ENCODE peak calls at places on chromosomes 2 and 18, in eight cellular contexts. I, C, A, P, Z, M, Y and G are unnamed samples.

GRCh38 chr2:136008205-136008865 is 22.9 kb upstream of the DARS1 start:
- DNase-seq in A (no peak), Y (no peak), M (no peak), P (no peak), C (no peak), I (no peak), Z (no peak), G (no peak)

GRCh38 chr2:54503192-54503591 is 47.1 kb downstream of the SPTBN1 start:
- DNase-seq in I (peak; percentile 84), Z (peak; percentile 33), M (peak; percentile 80), C (peak; percentile 75), A (peak; percentile 24), P (peak; percentile 43), Y (peak; percentile 52), G (no peak)

GRCh38 chr2:160721089-160722040 is 227.8 kb upstream of the RBMS1 start:
- DNase-seq in P (peak; percentile 26), A (no peak), Z (no peak), I (no peak), C (no peak), M (no peak), Y (no peak), G (peak; percentile 62)

GRCh38 chr2:16508061-16508851 is 157.4 kb downstream of the CYRIA start:
- DNase-seq in Z (peak; percentile 2), P (peak; percentile 52), A (no peak), Y (peak; percentile 21), M (peak; percentile 92), I (no peak), C (peak; percentile 76), G (no peak)

GRCh38 chr2:105385703-105386540 is 12.9 kb downstream of the FHL2 start:
- DNase-seq in C (no peak), Z (no peak), P (no peak), M (no peak), Y (peak; percentile 79), I (no peak), A (no peak), G (no peak)

GRCh38 chr2:148658807-148659722 is 14.5 kb downstream of the EPC2 start:
- DNase-seq in I (no peak), C (no peak), Z (peak; percentile 61), Y (no peak), M (no peak), P (peak; percentile 67), A (peak; percentile 79), G (peak; percentile 51)

GRCh38 chr2:36578343-36579296 is 19.3 kb downstream of the FEZ2 start:
- DNase-seq in Z (no peak), C (no peak), P (no peak), A (no peak), M (no peak), I (no peak), Y (no peak), G (peak; percentile 37)

GRCh38 chr2:116676776-116677175 is 1137.7 kb upstream of the DDX18 start:
- DNase-seq in P (no peak), A (no peak), Z (no peak), Y (no peak), M (no peak), I (no peak), C (no peak), G (no peak)

GRCh38 chr2:218402911-218403411 is 3.3 kb downstream of the CTDSP1 start:
- DNase-seq in Z (no peak), C (no peak), A (no peak), Y (no peak), M (no peak), P (no peak), I (no peak), G (no peak)

GRCh38 chr18:80109676-80110078 is 615 bp downstream of the ADNP2 start:
- DNase-seq in I (peak; percentile 57), C (peak; percentile 67), P (peak; percentile 73), A (peak; percentile 31), Z (peak; percentile 39), M (peak; percentile 75), Y (no peak), G (peak; percentile 14)

GRCh38 chr2:155099784-155100183 is 401.3 kb downstream of the KCNJ3 start:
- DNase-seq in P (no peak), Z (no peak), I (no peak), A (no peak), M (no peak), Y (peak; percentile 54), C (peak; percentile 53), G (no peak)

GRCh38 chr2:119134775-119135174 is 23.8 kb downstream of the C1QL2 start:
- DNase-seq in Y (no peak), P (no peak), M (no peak), A (no peak), Z (no peak), C (no peak), I (no peak), G (no peak)

GRCh38 chr2:237774811-237775553 is 23.6 kb upstream of the RBM44 start:
- DNase-seq in P (peak; percentile 67), I (peak; percentile 82), Z (peak; percentile 63), C (peak; percentile 70), Y (peak; percentile 79), M (peak; percentile 69), A (peak; percentile 50), G (peak; percentile 28)

GRCh38 chr2:144516981-144517824 is 2.7 kb downstream of the ZEB2 start:
- DNase-seq in M (peak; percentile 67), A (peak; percentile 98), C (peak; percentile 52), I (peak; percentile 85), Y (no peak), Z (peak; percentile 96), P (peak; percentile 98), G (peak; percentile 96)

GRCh38 chr2:46849080-46849715 is 66.4 kb downstream of the MCFD2 start:
- DNase-seq in M (no peak), Z (no peak), P (peak; percentile 41), Y (peak; percentile 38), A (peak; percentile 76), C (no peak), I (no peak), G (peak; percentile 84)

GRCh38 chr2:227407601-227408089 is 19.9 kb upstream of the SCYGR1 start:
- DNase-seq in A (no peak), Z (no peak), M (peak; percentile 44), C (no peak), I (no peak), P (peak; percentile 73), Y (no peak), G (no peak)

GRCh38 chr2:109238580-109238979 is 109.6 kb downstream of the SH3RF3 start:
- DNase-seq in Y (no peak), I (peak; percentile 65), C (no peak), Z (peak; percentile 97), M (no peak), P (peak; percentile 92), A (peak; percentile 95), G (peak; percentile 57)

GRCh38 chr2:109232909-109233308 is 103.9 kb downstream of the SH3RF3 start:
- DNase-seq in I (no peak), C (no peak), A (no peak), Y (no peak), Z (no peak), M (no peak), P (no peak), G (no peak)

GRCh38 chr2:109237792-109238191 is 108.8 kb downstream of the SH3RF3 start:
- DNase-seq in A (no peak), P (no peak), Z (no peak), C (no peak), M (no peak), I (no peak), Y (no peak), G (no peak)

GRCh38 chr2:109234355-109234754 is 105.3 kb downstream of the SH3RF3 start:
- DNase-seq in A (no peak), P (no peak), I (no peak), Y (no peak), M (no peak), Z (no peak), C (no peak), G (no peak)

GRCh38 chr2:109236147-109236546 is 107.1 kb downstream of the SH3RF3 start:
- DNase-seq in P (no peak), M (no peak), I (no peak), C (no peak), Z (no peak), Y (no peak), A (no peak), G (no peak)
- H3K4me2 ChIP-seq in P (no peak overlapping the region), M (no peak overlapping the region), I (no peak overlapping the region), C (no peak overlapping the region), Z (no peak overlapping the region), Y (no peak overlapping the region), A (no peak overlapping the region), G (no peak overlapping the region)

GRCh38 chr18:45566025-45566740 is 49.1 kb upstream of the SLC14A2 start:
- DNase-seq in I (no peak), C (no peak), M (no peak), A (peak; percentile 87), Y (no peak), P (peak; percentile 94), Z (peak; percentile 86), G (peak; percentile 97)
- H3K4me2 ChIP-seq in I (no peak overlapping the region), C (no peak overlapping the region), M (no peak overlapping the region), A (no peak overlapping the region), Y (no peak overlapping the region), P (peak overlapping the region; percentile 95), Z (peak overlapping the region; percentile 76), G (peak overlapping the region; percentile 68)

GRCh38 chr2:213227458-213227857 is 56.8 kb upstream of the SPAG16 start:
- DNase-seq in C (no peak), Z (no peak), M (no peak), Y (no peak), A (no peak), P (no peak), I (no peak), G (peak; percentile 14)
- H3K4me2 ChIP-seq in C (no peak overlapping the region), Z (no peak overlapping the region), M (no peak overlapping the region), Y (no peak overlapping the region), A (no peak overlapping the region), P (no peak overlapping the region), I (no peak overlapping the region), G (no peak overlapping the region)

GRCh38 chr2:9655441-9656269 is 24.9 kb upstream of the YWHAQ start:
- DNase-seq in C (no peak), Z (peak; percentile 74), M (no peak), I (no peak), Y (no peak), P (peak; percentile 96), A (peak; percentile 94), G (peak; percentile 91)

GRCh38 chr2:9657083-9657482 is 26.3 kb upstream of the YWHAQ start:
- DNase-seq in A (no peak), P (no peak), I (no peak), C (no peak), Z (no peak), M (no peak), Y (peak; percentile 70), G (no peak)

GRCh38 chr2:9654429-9655100 is 23.8 kb upstream of the YWHAQ start:
- DNase-seq in Z (peak; percentile 46), M (no peak), C (no peak), I (no peak), P (no peak), Y (no peak), A (no peak), G (no peak)

GRCh38 chr2:9657731-9658130 is 26.9 kb upstream of the YWHAQ start:
- DNase-seq in A (no peak), Y (no peak), Z (no peak), I (no peak), P (no peak), C (no peak), M (no peak), G (no peak)

DNA sequence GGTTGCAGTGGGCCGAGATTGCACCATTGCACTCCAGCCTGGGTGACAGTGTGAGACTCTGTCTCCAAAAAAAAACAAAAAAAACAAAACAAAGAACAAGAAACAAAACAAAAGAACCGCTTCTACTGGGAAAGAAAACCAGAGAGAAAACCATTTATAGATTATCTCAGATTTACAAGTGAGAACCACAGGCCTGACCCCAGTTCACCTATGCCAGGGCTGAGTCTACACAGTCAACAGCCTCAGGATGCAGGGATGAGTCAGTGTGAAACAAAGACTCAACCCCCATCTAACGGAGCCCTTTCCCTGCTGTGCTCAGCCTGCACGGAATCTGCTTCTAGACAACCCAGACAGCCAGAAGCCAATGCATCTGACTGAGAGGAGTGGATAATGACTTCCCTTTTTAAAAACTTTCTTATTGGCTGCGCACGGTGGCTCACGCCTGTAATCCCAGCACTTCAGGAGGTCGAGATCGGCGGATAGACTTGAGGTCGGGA is 25.5 kb upstream of the YWHAQ start:
- DNase-seq in A (peak; percentile 97), Y (peak; percentile 53), I (no peak), P (peak; percentile 98), Z (peak; percentile 88), C (no peak), M (peak; percentile 49), G (peak; percentile 97)
- H3K4me2 ChIP-seq in A (no peak overlapping the region), Y (no peak overlapping the region), I (no peak overlapping the region), P (peak overlapping the region; percentile 83), Z (no peak overlapping the region), C (no peak overlapping the region), M (no peak overlapping the region), G (peak overlapping the region; percentile 77)